ENCODE peak calls at places on chromosomes 16 and 17, in six cellular contexts. G is hepatocyte, N is spleen, B is uterus, S is SJCRH30, E is Peyer's patch. Z is an unnamed sample.

GRCh38 chr17:70202840-70203239 is 33.5 kb downstream of the KCNJ2 start:
- DNase-seq in G (no peak), N (no peak), B (no peak), S (no peak), E (no peak), Z (no peak)

GRCh38 chr17:69574257-69575197 is 160.0 kb downstream of the MAP2K6 start:
- DNase-seq in G (no peak), N (no peak), B (no peak), S (no peak), E (no peak), Z (no peak)

GRCh38 chr17:82090549-82091263 is 7.3 kb downstream of the FASN start:
- DNase-seq in G (no peak), N (no peak), B (no peak), S (no peak), E (no peak), Z (no peak)

GRCh38 chr17:77847211-77848085 is 111.1 kb upstream of the TNRC6C start:
- DNase-seq in G (no peak), N (peak; percentile 67), B (no peak), S (no peak), E (no peak), Z (no peak)

GRCh38 chr17:40251576-40251975 is 32.5 kb downstream of the WIPF2 start:
- DNase-seq in G (peak; percentile 78), N (no peak), B (peak; percentile 87), S (no peak), E (peak; percentile 75), Z (peak; percentile 44)

GRCh38 chr16:31876955-31877828 is 3.6 kb downstream of the ZNF267 start:
- DNase-seq in G (peak; percentile 63), N (no peak), B (no peak), S (no peak), E (no peak), Z (no peak)

GRCh38 chr16:50538411-50539052 is 9.7 kb upstream of the NKD1 start:
- DNase-seq in G (no peak), N (peak; percentile 50), B (no peak), S (no peak), E (peak; percentile 10), Z (no peak)

GRCh38 chr17:11239379-11239970 is 1.5 kb upstream of the SHISA6 start:
- DNase-seq in G (no peak), N (no peak), B (no peak), S (no peak), E (no peak), Z (no peak)

GRCh38 chr17:32102172-32102571 is 40.1 kb upstream of the RHOT1 start:
- DNase-seq in G (no peak), N (no peak), B (no peak), S (no peak), E (no peak), Z (no peak)

GRCh38 chr16:72400257-72401078 is 228.5 kb upstream of the PMFBP1 start:
- DNase-seq in G (peak; percentile 67), N (no peak), B (no peak), S (peak; percentile 42), E (peak; percentile 54), Z (peak; percentile 81)

GRCh38 chr16:83253526-83253925 is 554.3 kb upstream of the HSBP1 start:
- DNase-seq in G (no peak), N (no peak), B (no peak), S (no peak), E (no peak), Z (no peak)

GRCh38 chr17:45160505-45161287 is 979 bp upstream of the HEXIM2 start:
- DNase-seq in G (peak; percentile 91), N (peak; percentile 93), B (peak; percentile 74), S (peak; percentile 79), E (peak; percentile 81), Z (peak; percentile 42)

GRCh38 chr17:68455756-68456528 is 1.4 kb downstream of the WIPI1 start:
- DNase-seq in G (peak; percentile 45), N (no peak), B (peak; percentile 53), S (peak; percentile 47), E (no peak), Z (no peak)

GRCh38 chr16:814974-815373 is 14.4 kb upstream of the GNG13 start:
- DNase-seq in G (no peak), N (no peak), B (no peak), S (peak; percentile 76), E (no peak), Z (no peak)

GRCh38 chr17:78488867-78489634 is 88.1 kb downstream of the DNAH17 start:
- DNase-seq in G (no peak), N (no peak), B (no peak), S (no peak), E (no peak), Z (no peak)

GRCh38 chr17:4565209-4566141 is 5.1 kb upstream of the GGT6 start:
- DNase-seq in G (peak; percentile 92), N (peak; percentile 77), B (peak; percentile 58), S (peak; percentile 62), E (peak; percentile 88), Z (peak; percentile 88)

GRCh38 chr16:87246269-87247065 is 70.7 kb downstream of the C16orf95 start:
- DNase-seq in G (no peak), N (no peak), B (no peak), S (no peak), E (no peak), Z (no peak)

GRCh38 chr17:6402258-6402657 is 32.7 kb downstream of the AIPL1 start:
- DNase-seq in G (no peak), N (no peak), B (no peak), S (no peak), E (no peak), Z (no peak)

GRCh38 chr17:45319239-45319703 is 2.5 kb upstream of the MAP3K14 start:
- DNase-seq in G (peak; percentile 70), N (no peak), B (no peak), S (no peak), E (no peak), Z (no peak)

GRCh38 chr16:81521141-81521626 is 76.6 kb downstream of the CMIP start:
- DNase-seq in G (no peak), N (peak; percentile 92), B (no peak), S (no peak), E (peak; percentile 92), Z (no peak)

GRCh38 chr17:14918540-14918939 is 346.6 kb downstream of the PMP22 start:
- DNase-seq in G (no peak), N (no peak), B (no peak), S (no peak), E (no peak), Z (no peak)

DNA sequence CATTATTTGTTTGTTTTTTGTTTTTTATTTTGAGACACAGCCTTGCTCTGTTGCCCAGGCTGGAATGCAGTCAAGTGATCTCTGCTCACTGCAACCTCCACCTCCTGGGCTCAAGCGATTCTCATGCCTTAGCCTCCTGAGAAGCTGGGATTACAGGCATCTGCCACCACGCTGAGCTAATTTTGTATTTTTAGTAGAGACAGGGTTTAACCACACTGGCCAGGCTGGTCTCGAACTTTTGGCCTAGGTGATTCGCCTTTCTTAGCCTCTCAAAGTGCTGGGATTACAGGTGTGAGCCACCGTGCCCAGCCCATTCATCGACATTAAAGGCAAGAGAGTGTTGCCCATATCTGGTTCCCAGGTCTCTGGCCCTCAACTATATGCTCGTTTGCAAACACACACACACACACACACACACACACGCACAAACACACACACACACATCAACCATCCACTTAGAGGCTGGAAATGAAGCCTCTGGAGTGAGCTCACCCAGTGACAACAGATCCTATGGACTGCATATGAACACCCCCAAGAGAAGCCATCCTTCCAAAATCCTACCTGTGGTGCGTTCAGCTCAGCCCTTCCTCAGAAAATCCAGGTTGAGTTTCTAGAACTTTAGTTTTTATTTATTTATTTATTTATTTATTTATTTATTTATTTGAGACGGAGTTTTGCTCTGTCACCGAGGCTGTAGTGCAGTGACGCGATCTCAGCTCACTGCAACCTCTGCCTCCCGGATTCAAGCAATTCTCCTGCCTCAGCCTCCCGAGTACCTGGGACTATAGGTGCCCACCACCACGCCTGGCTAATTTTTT is 12.3 kb upstream of the SEPHS2 start:
- DNase-seq in G (no peak), N (no peak), B (no peak), S (no peak), E (no peak), Z (no peak)
- H3K27ac ChIP-seq in G (no peak overlapping the region), N (peak overlapping the region; percentile 52), B (no peak overlapping the region), S (no peak overlapping the region), E (no peak overlapping the region), Z (no peak overlapping the region)

DNA sequence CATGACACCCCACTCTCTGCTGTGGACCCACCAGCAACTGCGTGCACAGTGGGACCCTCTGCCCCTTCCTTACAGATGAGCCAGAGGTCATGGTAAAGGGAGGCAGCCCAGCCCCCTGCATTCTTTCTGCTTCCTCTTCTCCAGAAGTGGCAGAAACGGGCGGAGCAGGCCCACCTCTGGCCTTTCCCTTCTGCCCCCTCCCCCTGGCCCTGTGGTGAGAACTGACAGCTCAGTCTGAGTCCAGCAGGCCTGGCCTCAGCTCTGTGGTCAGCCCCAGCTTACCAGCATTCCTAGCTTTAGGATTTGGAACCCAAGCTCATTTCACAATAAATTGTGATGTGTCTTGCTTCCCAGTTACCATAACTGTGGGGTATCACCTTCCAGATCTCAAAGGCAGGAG is 4.8 kb upstream of the ANKRD11 start:
- DNase-seq in G (no peak), N (no peak), B (no peak), S (peak; percentile 70), E (no peak), Z (no peak)
- H3K27ac ChIP-seq in G (no peak overlapping the region), N (no peak overlapping the region), B (no peak overlapping the region), S (no peak overlapping the region), E (no peak overlapping the region), Z (no peak overlapping the region)

DNA sequence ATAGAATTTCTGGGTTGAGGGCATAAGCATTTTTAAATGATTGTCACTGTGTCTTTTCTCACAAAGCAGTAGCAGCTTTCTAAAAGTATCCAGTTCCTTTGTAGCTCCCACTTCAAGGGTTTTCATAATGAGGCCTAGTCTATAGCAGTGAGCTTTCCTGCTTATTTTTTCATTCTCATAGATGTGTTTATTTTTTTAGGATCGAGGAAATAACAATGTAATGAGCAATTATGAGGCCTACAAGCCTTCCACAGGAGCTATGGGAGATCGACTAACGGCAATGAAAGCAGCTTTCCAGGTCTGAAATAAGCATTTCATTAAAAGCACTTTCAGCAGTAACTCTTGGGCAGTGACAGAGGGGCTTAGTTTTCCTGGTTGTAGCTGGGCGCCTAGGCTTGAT is 10.6 kb upstream of the PSMC5 start:
- DNase-seq in G (no peak), N (no peak), B (no peak), S (no peak), E (no peak), Z (no peak)
- H3K27ac ChIP-seq in G (no peak overlapping the region), N (no peak overlapping the region), B (no peak overlapping the region), S (no peak overlapping the region), E (no peak overlapping the region), Z (no peak overlapping the region)

DNA sequence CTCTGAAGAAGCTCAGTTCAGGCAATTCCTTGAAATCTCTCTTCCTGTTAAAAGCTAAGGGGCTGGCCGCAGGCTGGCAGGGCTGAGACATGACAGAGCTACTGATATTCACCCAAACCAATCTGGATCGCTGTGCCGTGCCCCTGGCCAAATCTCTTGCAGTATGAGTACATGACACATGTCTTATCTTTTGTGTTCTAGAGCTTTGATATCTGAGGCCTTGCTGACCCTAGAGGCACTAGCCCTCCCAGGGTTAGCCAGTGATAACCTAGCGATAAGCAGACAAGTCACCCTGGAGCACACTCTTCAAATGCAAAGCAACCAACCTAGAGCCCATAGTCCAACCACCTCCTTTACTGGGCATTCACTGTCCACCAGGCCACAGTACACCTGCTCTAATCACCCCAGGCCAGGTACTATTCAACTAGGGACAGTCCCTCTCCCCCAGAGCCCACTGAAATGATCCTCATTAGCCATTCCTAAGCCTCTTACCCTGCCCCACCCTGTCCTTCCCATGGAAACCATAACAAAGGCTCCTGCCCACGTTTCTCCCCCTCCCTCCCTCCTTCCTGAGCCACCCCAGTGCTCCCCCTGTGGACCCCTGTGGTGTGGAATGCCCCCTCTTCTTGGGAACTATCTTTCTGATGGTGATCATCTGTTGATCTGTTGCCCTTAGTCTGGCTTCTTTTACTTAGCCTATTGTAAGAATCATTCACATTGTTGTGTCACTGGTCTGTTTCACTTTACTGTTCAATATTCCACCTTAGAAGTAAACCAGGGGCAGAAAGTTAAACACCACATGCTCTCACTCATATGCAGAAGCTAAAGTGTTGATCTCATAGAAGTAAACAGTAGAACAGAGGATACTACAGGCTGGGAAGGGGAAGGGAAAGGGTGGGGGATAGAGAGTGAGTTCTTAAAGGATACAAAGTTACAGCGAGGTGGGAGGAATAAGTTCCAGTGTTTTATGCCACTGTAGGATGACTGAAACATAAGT is 52.5 kb downstream of the TEKT5 start:
- DNase-seq in G (no peak), N (no peak), B (no peak), S (no peak), E (no peak), Z (no peak)
- H3K27ac ChIP-seq in G (peak overlapping the region; percentile 1), N (no peak overlapping the region), B (no peak overlapping the region), S (no peak overlapping the region), E (no peak overlapping the region), Z (no peak overlapping the region)